ENCODE peak calls at places on chromosomes 2 and 18, in eight cellular contexts. One of them, this sample, is unnamed.

GRCh38 chr2:45649855-45650806 is 1.3 kb upstream of the PRKCE start:
- DNase-seq in HCT116: no peak
- DNase-seq in vagina: no peak
- DNase-seq in K562: peak
- DNase-seq in prostate gland: peak
- DNase-seq in GM12891: no peak
- DNase-seq in transverse colon: peak
- DNase-seq in spleen: peak
- DNase-seq in this sample: peak

GRCh38 chr2:240217431-240218301 is 77.2 kb upstream of the OTOS start:
- DNase-seq in HCT116: peak
- DNase-seq in vagina: no peak
- DNase-seq in K562: no peak
- DNase-seq in prostate gland: no peak
- DNase-seq in GM12891: no peak
- DNase-seq in transverse colon: no peak
- DNase-seq in spleen: peak
- DNase-seq in this sample: no peak

GRCh38 chr2:10911291-10912075 is at the start of gene KCNF1:
- DNase-seq in HCT116: no peak
- DNase-seq in vagina: no peak
- DNase-seq in K562: no peak
- DNase-seq in prostate gland: no peak
- DNase-seq in GM12891: no peak
- DNase-seq in transverse colon: no peak
- DNase-seq in spleen: peak
- DNase-seq in this sample: no peak

GRCh38 chr2:99397251-99397920 is 60.2 kb downstream of the EIF5B start:
- DNase-seq in HCT116: no peak
- DNase-seq in vagina: no peak
- DNase-seq in K562: no peak
- DNase-seq in prostate gland: no peak
- DNase-seq in GM12891: no peak
- DNase-seq in transverse colon: no peak
- DNase-seq in spleen: no peak
- DNase-seq in this sample: no peak

GRCh38 chr2:152405206-152406118 is 70.5 kb downstream of the FMNL2 start:
- DNase-seq in HCT116: peak
- DNase-seq in vagina: no peak
- DNase-seq in K562: no peak
- DNase-seq in prostate gland: peak
- DNase-seq in GM12891: no peak
- DNase-seq in transverse colon: no peak
- DNase-seq in spleen: no peak
- DNase-seq in this sample: no peak

GRCh38 chr2:208466920-208467298 is 60.3 kb downstream of the PTH2R start:
- DNase-seq in HCT116: no peak
- DNase-seq in vagina: no peak
- DNase-seq in K562: no peak
- DNase-seq in prostate gland: no peak
- DNase-seq in GM12891: no peak
- DNase-seq in transverse colon: no peak
- DNase-seq in spleen: no peak
- DNase-seq in this sample: no peak

GRCh38 chr2:222751821-222752719 is 80.6 kb downstream of the MOGAT1 start:
- DNase-seq in HCT116: no peak
- DNase-seq in vagina: no peak
- DNase-seq in K562: no peak
- DNase-seq in prostate gland: no peak
- DNase-seq in GM12891: no peak
- DNase-seq in transverse colon: no peak
- DNase-seq in spleen: no peak
- DNase-seq in this sample: no peak

GRCh38 chr2:15734871-15735737 is 143.4 kb downstream of the DDX1 start:
- DNase-seq in HCT116: no peak
- DNase-seq in vagina: no peak
- DNase-seq in K562: no peak
- DNase-seq in prostate gland: no peak
- DNase-seq in GM12891: no peak
- DNase-seq in transverse colon: no peak
- DNase-seq in spleen: no peak
- DNase-seq in this sample: no peak

GRCh38 chr18:62881509-62882016 is 166.2 kb downstream of the PHLPP1 start:
- DNase-seq in HCT116: peak
- DNase-seq in vagina: no peak
- DNase-seq in K562: peak
- DNase-seq in prostate gland: no peak
- DNase-seq in GM12891: no peak
- DNase-seq in transverse colon: no peak
- DNase-seq in spleen: no peak
- DNase-seq in this sample: no peak

GRCh38 chr2:234952270-234953115 is 676 bp downstream of the SH3BP4 start:
- DNase-seq in HCT116: no peak
- DNase-seq in vagina: no peak
- DNase-seq in K562: no peak
- DNase-seq in prostate gland: no peak
- DNase-seq in GM12891: no peak
- DNase-seq in transverse colon: peak
- DNase-seq in spleen: peak
- DNase-seq in this sample: no peak

GRCh38 chr2:213818436-213818835 is 534.2 kb downstream of the SPAG16 start:
- DNase-seq in HCT116: no peak
- DNase-seq in vagina: no peak
- DNase-seq in K562: no peak
- DNase-seq in prostate gland: no peak
- DNase-seq in GM12891: no peak
- DNase-seq in transverse colon: no peak
- DNase-seq in spleen: no peak
- DNase-seq in this sample: no peak

GRCh38 chr18:47263197-47263827 is 11.9 kb upstream of the SKOR2 start:
- DNase-seq in HCT116: no peak
- DNase-seq in vagina: no peak
- DNase-seq in K562: peak
- DNase-seq in prostate gland: no peak
- DNase-seq in GM12891: no peak
- DNase-seq in transverse colon: no peak
- DNase-seq in spleen: peak
- DNase-seq in this sample: no peak

GRCh38 chr2:236899945-236900640 is 185.6 kb upstream of the COPS8 start:
- DNase-seq in HCT116: no peak
- DNase-seq in vagina: no peak
- DNase-seq in K562: no peak
- DNase-seq in prostate gland: no peak
- DNase-seq in GM12891: no peak
- DNase-seq in transverse colon: no peak
- DNase-seq in spleen: no peak
- DNase-seq in this sample: no peak

GRCh38 chr2:111168528-111168929 is 47.8 kb downstream of the BCL2L11 start:
- DNase-seq in HCT116: peak
- DNase-seq in vagina: no peak
- DNase-seq in K562: peak
- DNase-seq in prostate gland: no peak
- DNase-seq in GM12891: peak
- DNase-seq in transverse colon: peak
- DNase-seq in spleen: no peak
- DNase-seq in this sample: no peak

GRCh38 chr2:45793564-45793963 is 142.1 kb downstream of the PRKCE start:
- DNase-seq in HCT116: no peak
- DNase-seq in vagina: no peak
- DNase-seq in K562: no peak
- DNase-seq in prostate gland: no peak
- DNase-seq in GM12891: no peak
- DNase-seq in transverse colon: no peak
- DNase-seq in spleen: no peak
- DNase-seq in this sample: no peak

GRCh38 chr2:24163186-24163585 is 11.7 kb upstream of the FAM228A start:
- DNase-seq in HCT116: no peak
- DNase-seq in vagina: no peak
- DNase-seq in K562: no peak
- DNase-seq in prostate gland: no peak
- DNase-seq in GM12891: no peak
- DNase-seq in transverse colon: no peak
- DNase-seq in spleen: no peak
- DNase-seq in this sample: no peak

GRCh38 chr2:21047161-21048009 is 3.5 kb upstream of the APOB start:
- DNase-seq in HCT116: no peak
- DNase-seq in vagina: no peak
- DNase-seq in K562: no peak
- DNase-seq in prostate gland: peak
- DNase-seq in GM12891: no peak
- DNase-seq in transverse colon: no peak
- DNase-seq in spleen: no peak
- DNase-seq in this sample: no peak

GRCh38 chr2:120005834-120006521 is 6.9 kb upstream of the EPB41L5 start:
- DNase-seq in HCT116: no peak
- DNase-seq in vagina: no peak
- DNase-seq in K562: peak
- DNase-seq in prostate gland: no peak
- DNase-seq in GM12891: no peak
- DNase-seq in transverse colon: no peak
- DNase-seq in spleen: no peak
- DNase-seq in this sample: no peak

GRCh38 chr2:8475349-8476045 is 206.4 kb upstream of the ID2 start:
- DNase-seq in HCT116: no peak
- DNase-seq in vagina: no peak
- DNase-seq in K562: no peak
- DNase-seq in prostate gland: no peak
- DNase-seq in GM12891: no peak
- DNase-seq in transverse colon: no peak
- DNase-seq in spleen: no peak
- DNase-seq in this sample: no peak

GRCh38 chr2:20617892-20618467 is 32.9 kb downstream of the HS1BP3 start:
- DNase-seq in HCT116: peak
- DNase-seq in vagina: no peak
- DNase-seq in K562: peak
- DNase-seq in prostate gland: peak
- DNase-seq in GM12891: no peak
- DNase-seq in transverse colon: peak
- DNase-seq in spleen: peak
- DNase-seq in this sample: no peak

GRCh38 chr18:23883277-23883790 is 131.2 kb upstream of the TTC39C start:
- DNase-seq in HCT116: no peak
- DNase-seq in vagina: no peak
- DNase-seq in K562: no peak
- DNase-seq in prostate gland: peak
- DNase-seq in GM12891: no peak
- DNase-seq in transverse colon: no peak
- DNase-seq in spleen: no peak
- DNase-seq in this sample: no peak

DNA sequence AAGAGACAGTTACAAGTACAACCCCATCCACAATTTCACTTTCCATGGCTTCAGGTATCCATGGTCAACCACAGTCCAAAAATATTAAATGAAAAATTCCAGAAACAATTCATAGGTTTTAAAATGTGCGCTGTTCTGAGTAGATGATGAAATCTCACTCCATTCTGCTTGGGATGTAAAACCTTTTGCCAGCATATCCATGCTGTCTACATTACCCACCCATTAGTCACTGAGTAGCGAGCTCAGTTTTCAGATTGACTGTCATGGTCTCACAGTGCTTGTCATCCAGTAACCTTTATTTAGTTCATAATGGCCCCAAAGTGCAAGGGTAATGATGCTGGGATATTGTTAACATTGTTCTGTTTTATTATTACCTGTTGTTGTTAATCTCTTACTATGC is 40.5 kb downstream of the SMAD4 start:
- DNase-seq in HCT116: no peak
- DNase-seq in vagina: no peak
- DNase-seq in K562: no peak
- DNase-seq in prostate gland: no peak
- DNase-seq in GM12891: no peak
- DNase-seq in transverse colon: no peak
- DNase-seq in spleen: no peak
- DNase-seq in this sample: no peak
- TF ChIP-seq POLR2AphosphoS5 in HCT116: no peak
- TF ChIP-seq POLR2AphosphoS5 in vagina: no peak
- TF ChIP-seq POLR2AphosphoS5 in K562: no peak
- TF ChIP-seq POLR2AphosphoS5 in prostate gland: no peak
- TF ChIP-seq POLR2AphosphoS5 in GM12891: no peak
- TF ChIP-seq POLR2AphosphoS5 in transverse colon: no peak
- TF ChIP-seq POLR2AphosphoS5 in spleen: no peak
- TF ChIP-seq POLR2AphosphoS5 in this sample: no peak

GRCh38 chr2:207394812-207395534 is 134.8 kb upstream of the CREB1 start:
- DNase-seq in HCT116: peak
- DNase-seq in vagina: no peak
- DNase-seq in K562: peak
- DNase-seq in prostate gland: no peak
- DNase-seq in GM12891: no peak
- DNase-seq in transverse colon: no peak
- DNase-seq in spleen: no peak
- DNase-seq in this sample: no peak
- TF ChIP-seq POLR2A in HCT116: no peak
- TF ChIP-seq POLR2A in vagina: no peak
- TF ChIP-seq POLR2A in K562: no peak
- TF ChIP-seq POLR2A in prostate gland: no peak
- TF ChIP-seq POLR2A in GM12891: no peak
- TF ChIP-seq POLR2A in transverse colon: no peak
- TF ChIP-seq POLR2A in spleen: no peak
- TF ChIP-seq POLR2A in this sample: no peak

GRCh38 chr2:72996152-72996502 is 75.4 kb downstream of the SFXN5 start:
- DNase-seq in HCT116: no peak
- DNase-seq in vagina: no peak
- DNase-seq in K562: no peak
- DNase-seq in prostate gland: no peak
- DNase-seq in GM12891: no peak
- DNase-seq in transverse colon: no peak
- DNase-seq in spleen: peak
- DNase-seq in this sample: no peak
- TF ChIP-seq POLR2AphosphoS5 in HCT116: no peak
- TF ChIP-seq POLR2AphosphoS5 in vagina: no peak
- TF ChIP-seq POLR2AphosphoS5 in K562: no peak
- TF ChIP-seq POLR2AphosphoS5 in prostate gland: no peak
- TF ChIP-seq POLR2AphosphoS5 in GM12891: no peak
- TF ChIP-seq POLR2AphosphoS5 in transverse colon: no peak
- TF ChIP-seq POLR2AphosphoS5 in spleen: no peak
- TF ChIP-seq POLR2AphosphoS5 in this sample: no peak

GRCh38 chr2:28380185-28380584 is 12.5 kb upstream of the FOSL2 start:
- DNase-seq in HCT116: no peak
- DNase-seq in vagina: no peak
- DNase-seq in K562: no peak
- DNase-seq in prostate gland: no peak
- DNase-seq in GM12891: no peak
- DNase-seq in transverse colon: no peak
- DNase-seq in spleen: no peak
- DNase-seq in this sample: no peak

GRCh38 chr2:28377201-28377816 is 15.3 kb upstream of the FOSL2 start:
- DNase-seq in HCT116: no peak
- DNase-seq in vagina: no peak
- DNase-seq in K562: no peak
- DNase-seq in prostate gland: peak
- DNase-seq in GM12891: no peak
- DNase-seq in transverse colon: peak
- DNase-seq in spleen: peak
- DNase-seq in this sample: no peak

GRCh38 chr2:28378679-28379392 is 13.8 kb upstream of the FOSL2 start:
- DNase-seq in HCT116: no peak
- DNase-seq in vagina: no peak
- DNase-seq in K562: no peak
- DNase-seq in prostate gland: no peak
- DNase-seq in GM12891: no peak
- DNase-seq in transverse colon: no peak
- DNase-seq in spleen: no peak
- DNase-seq in this sample: no peak

GRCh38 chr2:28375742-28376631 is 16.7 kb upstream of the FOSL2 start:
- DNase-seq in HCT116: no peak
- DNase-seq in vagina: no peak
- DNase-seq in K562: no peak
- DNase-seq in prostate gland: no peak
- DNase-seq in GM12891: no peak
- DNase-seq in transverse colon: no peak
- DNase-seq in spleen: peak
- DNase-seq in this sample: no peak

GRCh38 chr2:28377984-28378678 is 14.5 kb upstream of the FOSL2 start:
- DNase-seq in HCT116: no peak
- DNase-seq in vagina: no peak
- DNase-seq in K562: no peak
- DNase-seq in prostate gland: peak
- DNase-seq in GM12891: no peak
- DNase-seq in transverse colon: peak
- DNase-seq in spleen: no peak
- DNase-seq in this sample: no peak
- TF ChIP-seq POLR2A in HCT116: no peak
- TF ChIP-seq POLR2A in vagina: no peak
- TF ChIP-seq POLR2A in K562: no peak
- TF ChIP-seq POLR2A in prostate gland: peak
- TF ChIP-seq POLR2A in GM12891: no peak
- TF ChIP-seq POLR2A in transverse colon: peak
- TF ChIP-seq POLR2A in spleen: no peak
- TF ChIP-seq POLR2A in this sample: no peak

This sample was measured in GM12892.